ENCODE peak calls at places on chromosomes 4 and X, in four cellular contexts. One of them, this sample, is unnamed.

GRCh38 chr4:125314676-125315570 is at the start of gene FAT4:
- DNase-seq in K562: peak
- DNase-seq in A549: peak
- DNase-seq in HepG2: peak
- DNase-seq in this sample: peak

GRCh38 chrX:12139934-12140611 is 1.8 kb downstream of the FRMPD4 start:
- DNase-seq in K562: no peak
- DNase-seq in A549: peak
- DNase-seq in HepG2: no peak
- DNase-seq in this sample: no peak

GRCh38 chr4:98919996-98920395 is 8.9 kb downstream of the EIF4E start:
- DNase-seq in K562: no peak
- DNase-seq in A549: no peak
- DNase-seq in HepG2: no peak
- DNase-seq in this sample: no peak

GRCh38 chrX:9147631-9148189 is 113.8 kb upstream of the FAM9B start:
- DNase-seq in HepG2: no peak
- DNase-seq in K562: no peak
- DNase-seq in A549: no peak
- DNase-seq in this sample: peak

GRCh38 chr4:135319685-135320084 is 1118.1 kb upstream of the PABPC4L start:
- DNase-seq in A549: peak
- DNase-seq in K562: no peak
- DNase-seq in HepG2: peak
- DNase-seq in this sample: no peak

GRCh38 chr4:37876156-37876555 is 14.7 kb upstream of the TBC1D1 start:
- DNase-seq in A549: no peak
- DNase-seq in K562: no peak
- DNase-seq in HepG2: no peak
- DNase-seq in this sample: no peak

GRCh38 chr4:98516441-98517323 is 141.7 kb downstream of the TSPAN5 start:
- DNase-seq in K562: no peak
- DNase-seq in A549: no peak
- DNase-seq in HepG2: no peak
- DNase-seq in this sample: no peak

GRCh38 chr4:24655971-24656370 is 71.6 kb upstream of the DHX15 start:
- DNase-seq in A549: peak
- DNase-seq in HepG2: no peak
- DNase-seq in K562: no peak
- DNase-seq in this sample: no peak

GRCh38 chr4:1500966-1501753 is 94.9 kb upstream of the NKX1-1 start:
- DNase-seq in HepG2: no peak
- DNase-seq in A549: no peak
- DNase-seq in K562: no peak
- DNase-seq in this sample: no peak

GRCh38 chr4:182454440-182455013 is 211.3 kb downstream of the TENM3 start:
- DNase-seq in A549: no peak
- DNase-seq in HepG2: no peak
- DNase-seq in K562: no peak
- DNase-seq in this sample: no peak

GRCh38 chr4:56728512-56728911 is 47.4 kb upstream of the HOPX start:
- DNase-seq in HepG2: no peak
- DNase-seq in A549: peak
- DNase-seq in K562: no peak
- DNase-seq in this sample: no peak

GRCh38 chr4:56727150-56727549 is 46.1 kb upstream of the HOPX start:
- DNase-seq in A549: no peak
- DNase-seq in HepG2: no peak
- DNase-seq in K562: no peak
- DNase-seq in this sample: no peak

GRCh38 chr4:56723831-56724230 is 42.7 kb upstream of the HOPX start:
- DNase-seq in HepG2: no peak
- DNase-seq in K562: no peak
- DNase-seq in A549: no peak
- DNase-seq in this sample: no peak

DNA sequence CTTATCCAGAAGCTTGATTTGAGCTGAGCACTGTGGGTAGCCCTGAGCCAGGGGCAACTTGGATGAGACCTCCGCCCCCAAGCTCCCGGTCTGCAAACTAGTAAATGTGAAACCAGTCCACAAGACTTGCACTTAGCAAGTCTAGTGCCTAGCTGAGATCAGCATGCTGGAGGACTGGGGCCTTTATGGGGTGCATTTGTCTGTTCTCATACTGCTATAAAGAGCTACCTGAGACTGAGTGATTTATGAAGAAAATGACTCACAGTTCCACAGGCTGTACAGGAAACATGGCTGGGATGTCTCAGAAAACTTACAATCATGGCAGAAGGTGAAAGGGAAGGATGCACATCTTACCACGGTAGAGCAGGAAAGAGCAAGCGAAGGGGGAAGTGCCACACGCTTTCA is 42.1 kb upstream of the HOPX start:
- DNase-seq in K562: no peak
- DNase-seq in A549: no peak
- DNase-seq in HepG2: no peak
- DNase-seq in this sample: no peak
- TF ChIP-seq HMGXB4 in K562: no peak
- TF ChIP-seq HMGXB4 in A549: no peak
- TF ChIP-seq HMGXB4 in HepG2: no peak
- TF ChIP-seq HMGXB4 in this sample: no peak

GRCh38 chr4:154349829-154350228 is 141.8 kb downstream of the DCHS2 start:
- DNase-seq in K562: peak
- DNase-seq in A549: peak
- DNase-seq in HepG2: peak
- DNase-seq in this sample: no peak
- TF ChIP-seq CTCF in K562: peak
- TF ChIP-seq CTCF in A549: peak
- TF ChIP-seq CTCF in HepG2: peak
- TF ChIP-seq CTCF in this sample: peak

DNA sequence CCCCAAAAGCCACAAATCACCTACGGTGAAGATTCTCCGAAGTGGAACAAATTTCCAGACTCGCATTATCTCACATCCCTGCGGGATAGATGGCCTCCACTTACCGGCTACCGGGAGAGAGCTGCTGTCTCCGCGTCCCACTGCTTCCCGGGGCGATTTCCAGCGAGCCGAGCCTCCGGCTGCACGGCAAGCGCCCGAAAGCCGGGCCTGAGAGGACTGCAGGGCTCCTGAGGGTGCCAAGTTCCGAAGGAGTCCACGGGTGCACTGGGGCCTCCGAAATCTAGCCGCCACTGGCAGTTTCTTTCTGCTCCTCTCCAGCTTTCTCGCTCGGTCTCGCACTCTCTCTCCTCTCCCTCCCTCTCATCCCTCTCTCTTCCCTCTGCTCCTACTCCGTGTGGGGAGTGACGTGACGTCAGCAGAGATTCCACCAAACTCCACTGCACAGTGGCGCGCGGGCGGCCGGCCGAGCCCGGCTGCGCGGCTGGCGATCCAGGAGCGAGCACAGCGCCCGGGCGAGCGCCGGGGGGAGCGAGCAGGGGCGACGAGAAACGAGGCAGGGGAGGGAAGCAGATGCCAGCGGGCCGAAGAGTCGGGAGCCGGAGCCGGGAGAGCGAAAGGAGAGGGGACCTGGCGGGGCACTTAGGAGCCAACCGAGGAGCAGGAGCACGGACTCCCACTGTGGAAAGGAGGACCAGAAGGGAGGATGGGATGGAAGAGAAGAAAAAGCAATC is 14.0 kb upstream of the PITX2 start:
- DNase-seq in K562: no peak
- DNase-seq in A549: peak
- DNase-seq in HepG2: no peak
- DNase-seq in this sample: peak
- TF ChIP-seq USF2 in K562: no peak
- TF ChIP-seq USF2 in A549: no peak
- TF ChIP-seq USF2 in HepG2: no peak
- TF ChIP-seq USF2 in this sample: no peak

GRCh38 chr4:52979821-52980590 is 117.9 kb downstream of the RASL11B start:
- DNase-seq in A549: no peak
- DNase-seq in HepG2: no peak
- DNase-seq in K562: no peak
- DNase-seq in this sample: no peak

GRCh38 chr4:52987401-52988056 is 125.4 kb downstream of the RASL11B start:
- DNase-seq in K562: no peak
- DNase-seq in A549: no peak
- DNase-seq in HepG2: no peak
- DNase-seq in this sample: no peak

GRCh38 chr4:52983563-52984303 is 121.6 kb downstream of the RASL11B start:
- DNase-seq in A549: peak
- DNase-seq in K562: peak
- DNase-seq in HepG2: peak
- DNase-seq in this sample: no peak

GRCh38 chr4:52982246-52982950 is 120.3 kb downstream of the RASL11B start:
- DNase-seq in A549: peak
- DNase-seq in K562: peak
- DNase-seq in HepG2: peak
- DNase-seq in this sample: no peak

GRCh38 chr4:52984469-52984868 is 122.4 kb downstream of the RASL11B start:
- DNase-seq in A549: no peak
- DNase-seq in HepG2: no peak
- DNase-seq in K562: no peak
- DNase-seq in this sample: no peak
- TF ChIP-seq HMGXB4 in A549: no peak
- TF ChIP-seq HMGXB4 in HepG2: no peak
- TF ChIP-seq HMGXB4 in K562: no peak
- TF ChIP-seq HMGXB4 in this sample: no peak

DNA sequence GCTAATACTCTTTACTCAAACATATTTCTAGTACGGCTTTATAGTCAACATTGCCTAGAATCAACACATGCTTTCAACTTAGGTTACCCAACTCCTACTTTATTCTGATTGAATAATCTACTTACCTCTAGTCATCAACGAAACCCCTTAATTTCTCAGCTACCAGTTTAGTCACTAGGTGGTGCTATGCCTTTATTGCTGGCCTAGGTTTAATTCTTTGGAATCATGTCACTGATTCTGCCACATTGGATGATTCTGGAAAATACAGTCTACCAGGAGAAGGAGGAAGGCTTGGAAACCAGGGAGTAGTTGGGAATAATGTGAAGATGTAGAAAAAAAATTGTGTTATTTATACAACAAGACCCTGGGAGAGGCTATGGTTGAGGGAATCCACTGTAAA is 167.7 kb downstream of the DCAF12L2 start:
- DNase-seq in K562: no peak
- DNase-seq in A549: peak
- DNase-seq in HepG2: no peak
- DNase-seq in this sample: no peak
- TF ChIP-seq CTCF in K562: no peak
- TF ChIP-seq CTCF in A549: peak
- TF ChIP-seq CTCF in HepG2: peak
- TF ChIP-seq CTCF in this sample: no peak

GRCh38 chr4:153403761-153404160 is 59.3 kb downstream of the MND1 start:
- DNase-seq in A549: no peak
- DNase-seq in K562: no peak
- DNase-seq in HepG2: no peak
- DNase-seq in this sample: no peak
- TF ChIP-seq USF2 in A549: no peak
- TF ChIP-seq USF2 in K562: no peak
- TF ChIP-seq USF2 in HepG2: no peak
- TF ChIP-seq USF2 in this sample: no peak

DNA sequence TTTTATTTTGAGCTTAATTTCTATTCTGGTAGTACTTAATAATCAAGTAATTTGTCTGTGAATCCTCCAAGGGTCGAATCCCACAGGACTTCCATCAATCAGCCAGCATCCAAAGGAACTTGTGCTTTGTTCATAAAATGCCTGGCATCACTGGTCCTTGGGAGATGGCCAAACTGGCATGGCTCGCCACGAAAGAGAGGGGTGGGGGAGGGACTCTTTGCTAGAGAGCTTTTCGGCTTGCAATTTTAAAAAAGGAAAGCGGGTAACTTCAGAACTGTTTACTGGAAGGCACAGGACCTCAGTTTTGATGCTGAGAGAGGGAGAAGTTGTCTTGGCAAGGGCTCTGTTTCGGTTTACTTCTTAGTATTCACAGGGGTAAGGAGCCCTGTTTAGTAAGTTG is 79.4 kb upstream of the FHL1 start:
- DNase-seq in K562: no peak
- DNase-seq in A549: no peak
- DNase-seq in HepG2: no peak
- DNase-seq in this sample: no peak
- TF ChIP-seq HMGXB4 in K562: no peak
- TF ChIP-seq HMGXB4 in A549: no peak
- TF ChIP-seq HMGXB4 in HepG2: no peak
- TF ChIP-seq HMGXB4 in this sample: no peak

This sample was measured in WTC11.